ENCODE peak calls at places on chromosomes 16 and 17, in six cellular contexts. C, M, G, Y, U and R are unnamed samples.

GRCh38 chr16:50025544-50025931 is 513 bp downstream of the CNEP1R1 start:
- DNase-seq in Y (peak; percentile 36), C (no peak), G (no peak), M (no peak), U (peak; percentile 4), R (peak; percentile 29)

GRCh38 chr17:80382956-80383355 is 32.0 kb upstream of the ENDOV start:
- DNase-seq in U (no peak), M (no peak), G (no peak), Y (no peak), C (no peak), R (no peak)

GRCh38 chr16:2825899-2826298 is 4.2 kb upstream of the ZG16B start:
- DNase-seq in G (no peak), U (no peak), M (no peak), C (no peak), Y (no peak), R (no peak)

GRCh38 chr17:78197147-78197830 is 10.1 kb downstream of the AFMID start:
- DNase-seq in Y (no peak), U (peak; percentile 46), G (no peak), M (peak; percentile 54), C (no peak), R (no peak)

GRCh38 chr16:77439106-77439505 is 4.3 kb upstream of the ADAMTS18 start:
- DNase-seq in C (no peak), U (peak; percentile 43), M (no peak), G (no peak), Y (no peak), R (no peak)

GRCh38 chr16:82991941-82992675 is 365.3 kb downstream of the CDH13 start:
- DNase-seq in G (no peak), C (no peak), M (no peak), U (no peak), Y (no peak), R (no peak)

GRCh38 chr17:57830880-57831279 is 19.0 kb downstream of the MRPS23 start:
- DNase-seq in M (no peak), G (no peak), U (no peak), C (no peak), Y (no peak), R (no peak)

GRCh38 chr16:50114357-50115129 is 38.6 kb upstream of the TENT4B start:
- DNase-seq in G (peak; percentile 72), C (no peak), Y (no peak), U (no peak), M (no peak), R (no peak)

GRCh38 chr17:79125503-79125902 is 50.9 kb downstream of the ENGASE start:
- DNase-seq in U (no peak), G (no peak), M (no peak), C (no peak), Y (no peak), R (no peak)

GRCh38 chr16:53769787-53770186 is 65.8 kb downstream of the FTO start:
- DNase-seq in M (no peak), C (no peak), Y (no peak), G (no peak), U (no peak), R (no peak)